ENCODE peak calls at places on chromosomes 5 and 9, in ten cellular contexts. C, X, E, W, H, Z, T, U, P and R are unnamed samples.

GRCh38 chr5:159262472-159262858 is 625 bp upstream of the UBLCP1 start:
- DNase-seq in P (no peak), U (no peak), Z (no peak), E (no peak), H (peak; percentile 56), T (no peak), C (peak; percentile 44), X (no peak), W (no peak), R (no peak)

GRCh38 chr5:157471709-157472108 is 11.7 kb downstream of the NIPAL4 start:
- DNase-seq in T (no peak), U (no peak), H (peak; percentile 44), W (no peak), P (no peak), X (no peak), C (peak; percentile 36), Z (peak; percentile 19), E (no peak), R (no peak)

GRCh38 chr9:94443039-94443722 is 111.7 kb upstream of the PCAT7 start:
- DNase-seq in U (no peak), H (no peak), X (no peak), C (no peak), Z (no peak), E (no peak), W (no peak), P (no peak), T (no peak), R (no peak)

GRCh38 chr9:137875354-137875753 is 2.2 kb upstream of the CACNA1B start:
- DNase-seq in P (no peak), E (no peak), T (no peak), W (no peak), C (no peak), H (no peak), Z (no peak), U (no peak), X (no peak), R (no peak)

GRCh38 chr5:135100431-135100830 is 66.4 kb upstream of the PITX1 start:
- DNase-seq in X (no peak), P (no peak), W (no peak), H (no peak), E (no peak), U (no peak), T (no peak), C (no peak), Z (no peak), R (no peak)

GRCh38 chr5:76319673-76320072 is 83.4 kb upstream of the IQGAP2 start:
- DNase-seq in E (no peak), W (no peak), Z (no peak), T (no peak), H (no peak), P (no peak), C (no peak), U (no peak), X (no peak), R (no peak)

GRCh38 chr9:108022246-108022935 is 532.8 kb upstream of the KLF4 start:
- DNase-seq in H (no peak), X (no peak), C (peak; percentile 49), E (no peak), P (no peak), U (no peak), Z (no peak), T (no peak), W (no peak), R (no peak)

GRCh38 chr5:151509231-151509630 is 61.8 kb downstream of the SLC36A1 start:
- DNase-seq in W (no peak), E (no peak), H (no peak), P (no peak), C (no peak), X (no peak), U (no peak), T (no peak), Z (no peak), R (no peak)

GRCh38 chr5:32506809-32507208 is 62.3 kb upstream of the ZFR start:
- DNase-seq in W (no peak), Z (no peak), E (no peak), P (no peak), H (no peak), X (no peak), U (no peak), T (no peak), C (peak; percentile 85), R (no peak)

GRCh38 chr5:114702111-114702510 is 340.2 kb downstream of the KCNN2 start:
- DNase-seq in T (no peak), E (no peak), X (no peak), Z (no peak), C (no peak), P (no peak), U (no peak), H (no peak), W (no peak), R (no peak)

GRCh38 chr5:23235246-23235645 is 272.2 kb upstream of the PRDM9 start:
- DNase-seq in W (no peak), T (no peak), P (no peak), Z (no peak), H (no peak), X (no peak), E (no peak), U (no peak), C (no peak), R (no peak)

GRCh38 chr9:137218754-137219271 is 3.2 kb downstream of the RNF208 start:
- DNase-seq in Z (peak; percentile 67), U (no peak), C (peak; percentile 37), T (no peak), W (no peak), E (no peak), P (no peak), X (no peak), H (no peak), R (no peak)

GRCh38 chr5:378976-379742 is 57.6 kb downstream of the AHRR start:
- DNase-seq in X (no peak), W (peak; percentile 14), H (peak; percentile 93), C (peak; percentile 84), Z (no peak), T (no peak), E (no peak), P (no peak), U (no peak), R (no peak)

GRCh38 chr9:89483592-89484474 is 14.1 kb downstream of the SEMA4D start:
- DNase-seq in Z (no peak), C (no peak), U (no peak), W (no peak), H (no peak), E (no peak), P (peak; percentile 68), X (no peak), T (no peak), R (no peak)

GRCh38 chr9:112858625-112859147 is 32.0 kb downstream of the SLC46A2 start:
- DNase-seq in C (no peak), Z (no peak), W (no peak), U (no peak), P (no peak), H (no peak), X (no peak), E (peak; percentile 55), T (no peak), R (no peak)

GRCh38 chr5:27048507-27048906 is 10.1 kb upstream of the CDH9 start:
- DNase-seq in H (no peak), E (no peak), X (no peak), U (no peak), W (no peak), T (no peak), Z (no peak), C (no peak), P (no peak), R (no peak)

GRCh38 chr9:95027914-95028854 is 289.3 kb downstream of the FANCC start:
- DNase-seq in P (no peak), C (no peak), Z (no peak), X (no peak), T (no peak), U (no peak), H (peak; percentile 72), W (no peak), E (no peak), R (no peak)

GRCh38 chr5:145072880-145073279 is 762.3 kb downstream of the PRELID2 start:
- DNase-seq in P (no peak), X (no peak), Z (no peak), T (no peak), H (no peak), U (no peak), W (no peak), E (no peak), C (no peak), R (no peak)

GRCh38 chr5:6705088-6705487 is 8.1 kb upstream of the TENT4A start:
- DNase-seq in X (no peak), C (peak; percentile 26), P (no peak), U (no peak), T (no peak), E (no peak), H (no peak), W (no peak), Z (no peak), R (no peak)

GRCh38 chr5:179114756-179115155 is 54.6 kb downstream of the ZNF354C start:
- DNase-seq in U (no peak), Z (no peak), E (no peak), P (no peak), C (no peak), X (no peak), H (no peak), T (no peak), W (no peak), R (no peak)

GRCh38 chr9:112326194-112326593 is 7.2 kb downstream of the PTBP3 start:
- DNase-seq in C (no peak), T (no peak), W (no peak), Z (no peak), P (no peak), E (no peak), U (no peak), X (no peak), H (no peak), R (no peak)

GRCh38 chr5:73513996-73514395 is 15.8 kb downstream of the BTF3 start:
- DNase-seq in U (no peak), T (no peak), Z (no peak), H (no peak), X (no peak), P (no peak), W (no peak), C (no peak), E (no peak), R (no peak)

GRCh38 chr9:127927457-127928231 is 2.9 kb downstream of the PIP5KL1 start:
- DNase-seq in U (no peak), C (no peak), X (no peak), H (no peak), W (no peak), Z (no peak), T (no peak), E (no peak), P (peak; percentile 78), R (no peak)

GRCh38 chr9:113955076-113955752 is 79.1 kb downstream of the ZNF618 start:
- DNase-seq in U (no peak), T (no peak), E (no peak), H (no peak), X (no peak), C (peak; percentile 51), Z (peak; percentile 66), P (no peak), W (no peak), R (no peak)

GRCh38 chr9:123081824-123082223 is 48.4 kb downstream of the GPR21 start:
- DNase-seq in Z (peak; percentile 31), P (no peak), E (no peak), T (no peak), U (no peak), C (peak; percentile 25), W (no peak), H (peak; percentile 22), X (no peak), R (no peak)